ENCODE peak calls at places on chromosomes 3 and 15, in eight cellular contexts. One of them, this sample, is unnamed.

GRCh38 chr3:11901286-11901875 is 54.7 kb upstream of the TAMM41 start:
- DNase-seq in activated T-cell treated with anti-CD3 and anti-CD28 coated beads, Interleukin-2, amount 50 U/mL, for 72 hours: no peak
- DNase-seq in M059J: no peak
- DNase-seq in stromal cell of bone marrow: no peak
- DNase-seq in NCI-H1092 treated with DMSO at 0.1 percent for 48 hours: no peak
- DNase-seq in dorsolateral prefrontal cortex: no peak
- DNase-seq in NCI-H345: no peak
- DNase-seq in ureter: no peak
- DNase-seq in this sample: no peak

GRCh38 chr15:57320543-57321220 is 55.6 kb upstream of the CGNL1 start:
- DNase-seq in NCI-H1092 treated with DMSO at 0.1 percent for 48 hours: no peak
- DNase-seq in stromal cell of bone marrow: peak
- DNase-seq in dorsolateral prefrontal cortex: no peak
- DNase-seq in ureter: no peak
- DNase-seq in NCI-H345: no peak
- DNase-seq in M059J: peak
- DNase-seq in activated T-cell treated with anti-CD3 and anti-CD28 coated beads, Interleukin-2, amount 50 U/mL, for 72 hours: no peak
- DNase-seq in this sample: no peak

GRCh38 chr3:112675349-112675748 is 34.4 kb upstream of the CCDC80 start:
- DNase-seq in M059J: no peak
- DNase-seq in dorsolateral prefrontal cortex: no peak
- DNase-seq in activated T-cell treated with anti-CD3 and anti-CD28 coated beads, Interleukin-2, amount 50 U/mL, for 72 hours: no peak
- DNase-seq in NCI-H345: no peak
- DNase-seq in ureter: no peak
- DNase-seq in stromal cell of bone marrow: no peak
- DNase-seq in NCI-H1092 treated with DMSO at 0.1 percent for 48 hours: no peak
- DNase-seq in this sample: no peak

GRCh38 chr3:130811552-130811951 is 64.9 kb upstream of the PIK3R4 start:
- DNase-seq in M059J: no peak
- DNase-seq in NCI-H1092 treated with DMSO at 0.1 percent for 48 hours: peak
- DNase-seq in dorsolateral prefrontal cortex: no peak
- DNase-seq in ureter: no peak
- DNase-seq in stromal cell of bone marrow: no peak
- DNase-seq in activated T-cell treated with anti-CD3 and anti-CD28 coated beads, Interleukin-2, amount 50 U/mL, for 72 hours: no peak
- DNase-seq in NCI-H345: peak
- DNase-seq in this sample: no peak

GRCh38 chr3:63990733-63991132 is 32.6 kb downstream of the PSMD6 start:
- DNase-seq in stromal cell of bone marrow: no peak
- DNase-seq in M059J: no peak
- DNase-seq in NCI-H345: no peak
- DNase-seq in NCI-H1092 treated with DMSO at 0.1 percent for 48 hours: no peak
- DNase-seq in activated T-cell treated with anti-CD3 and anti-CD28 coated beads, Interleukin-2, amount 50 U/mL, for 72 hours: no peak
- DNase-seq in ureter: no peak
- DNase-seq in dorsolateral prefrontal cortex: no peak
- DNase-seq in this sample: no peak

GRCh38 chr15:40902605-40903561 is 8.6 kb downstream of the VPS18 start:
- DNase-seq in NCI-H345: no peak
- DNase-seq in activated T-cell treated with anti-CD3 and anti-CD28 coated beads, Interleukin-2, amount 50 U/mL, for 72 hours: no peak
- DNase-seq in NCI-H1092 treated with DMSO at 0.1 percent for 48 hours: no peak
- DNase-seq in dorsolateral prefrontal cortex: no peak
- DNase-seq in ureter: no peak
- DNase-seq in stromal cell of bone marrow: no peak
- DNase-seq in M059J: no peak
- DNase-seq in this sample: no peak

GRCh38 chr3:24583004-24583403 is 88.4 kb upstream of the THRB start:
- DNase-seq in activated T-cell treated with anti-CD3 and anti-CD28 coated beads, Interleukin-2, amount 50 U/mL, for 72 hours: no peak
- DNase-seq in NCI-H345: no peak
- DNase-seq in stromal cell of bone marrow: no peak
- DNase-seq in NCI-H1092 treated with DMSO at 0.1 percent for 48 hours: no peak
- DNase-seq in ureter: no peak
- DNase-seq in dorsolateral prefrontal cortex: no peak
- DNase-seq in M059J: no peak
- DNase-seq in this sample: no peak

GRCh38 chr3:355622-356021 is 159.1 kb downstream of the CHL1 start:
- DNase-seq in ureter: no peak
- DNase-seq in dorsolateral prefrontal cortex: no peak
- DNase-seq in M059J: peak
- DNase-seq in NCI-H345: peak
- DNase-seq in activated T-cell treated with anti-CD3 and anti-CD28 coated beads, Interleukin-2, amount 50 U/mL, for 72 hours: no peak
- DNase-seq in stromal cell of bone marrow: no peak
- DNase-seq in NCI-H1092 treated with DMSO at 0.1 percent for 48 hours: no peak
- DNase-seq in this sample: no peak

GRCh38 chr3:148643389-148643840 is 54.3 kb upstream of the AGTR1 start:
- DNase-seq in NCI-H1092 treated with DMSO at 0.1 percent for 48 hours: no peak
- DNase-seq in NCI-H345: no peak
- DNase-seq in dorsolateral prefrontal cortex: no peak
- DNase-seq in ureter: no peak
- DNase-seq in stromal cell of bone marrow: peak
- DNase-seq in M059J: peak
- DNase-seq in activated T-cell treated with anti-CD3 and anti-CD28 coated beads, Interleukin-2, amount 50 U/mL, for 72 hours: no peak
- DNase-seq in this sample: no peak

GRCh38 chr3:63706321-63707085 is 54.0 kb downstream of the SNTN start:
- DNase-seq in activated T-cell treated with anti-CD3 and anti-CD28 coated beads, Interleukin-2, amount 50 U/mL, for 72 hours: no peak
- DNase-seq in M059J: peak
- DNase-seq in dorsolateral prefrontal cortex: no peak
- DNase-seq in ureter: no peak
- DNase-seq in stromal cell of bone marrow: no peak
- DNase-seq in NCI-H1092 treated with DMSO at 0.1 percent for 48 hours: no peak
- DNase-seq in NCI-H345: no peak
- DNase-seq in this sample: no peak

GRCh38 chr3:14274999-14275961 is 96.7 kb downstream of the LSM3 start:
- DNase-seq in dorsolateral prefrontal cortex: no peak
- DNase-seq in NCI-H345: no peak
- DNase-seq in ureter: no peak
- DNase-seq in activated T-cell treated with anti-CD3 and anti-CD28 coated beads, Interleukin-2, amount 50 U/mL, for 72 hours: no peak
- DNase-seq in M059J: no peak
- DNase-seq in stromal cell of bone marrow: no peak
- DNase-seq in NCI-H1092 treated with DMSO at 0.1 percent for 48 hours: peak
- DNase-seq in this sample: no peak

This sample was measured in NCI-H748 treated with DMSO at 0.1 percent for 48 hours.